ENCODE peak calls at places on chromosomes 12 and 14, in four cellular contexts. I is endodermal cell, K is ovary, J is neural crest cell. Q is an unnamed sample.

GRCh38 chr14:76768201-76768656 is 7.0 kb downstream of the VASH1 start:
- DNase-seq in I (peak), K (no peak), J (no peak), Q (peak)

GRCh38 chr14:21215130-21215878 is 53.9 kb downstream of the HNRNPC start:
- DNase-seq in I (no peak), K (no peak), J (no peak), Q (no peak)

GRCh38 chr12:113649256-113649830 is 177.7 kb upstream of the LHX5 start:
- DNase-seq in I (no peak), K (no peak), J (no peak), Q (no peak)

GRCh38 chr12:123571343-123571813 is 13.0 kb upstream of the TMED2 start:
- DNase-seq in I (peak), K (no peak), J (no peak), Q (peak)

GRCh38 chr12:42502671-42503070 is 86.9 kb downstream of the PRICKLE1 start:
- DNase-seq in I (no peak), K (no peak), J (no peak), Q (no peak)

GRCh38 chr12:20272171-20272570 is 96.2 kb upstream of the PDE3A start:
- DNase-seq in I (no peak), K (no peak), J (no peak), Q (no peak)

GRCh38 chr14:87233266-87233665 is 759.7 kb downstream of the GALC start:
- DNase-seq in I (peak), K (no peak), J (no peak), Q (no peak)

GRCh38 chr12:76276499-76277151 is 71.6 kb downstream of the BBS10 start:
- DNase-seq in I (peak), K (no peak), J (no peak), Q (no peak)

GRCh38 chr14:105283899-105284298 is 16.9 kb downstream of the BRF1 start:
- DNase-seq in I (no peak), K (no peak), J (no peak), Q (no peak)

GRCh38 chr14:101119830-101120571 is 216.5 kb upstream of the RTL1 start:
- DNase-seq in I (peak), K (no peak), J (no peak), Q (peak)

GRCh38 chr12:51926718-51927117 is 19.4 kb downstream of the ACVRL1 start:
- DNase-seq in I (peak), K (no peak), J (no peak), Q (no peak)

GRCh38 chr14:77025744-77026165 is 2.8 kb downstream of the IRF2BPL start:
- DNase-seq in I (peak), K (no peak), J (no peak), Q (no peak)

GRCh38 chr14:103404920-103405319 is 19.7 kb downstream of the MARK3 start:
- DNase-seq in I (no peak), K (no peak), J (no peak), Q (peak)

GRCh38 chr12:25829192-25829591 is 129.3 kb upstream of the RASSF8 start:
- DNase-seq in I (no peak), K (no peak), J (no peak), Q (no peak)

GRCh38 chr12:15556411-15556810 is 232.8 kb downstream of the EPS8 start:
- DNase-seq in I (no peak), K (no peak), J (no peak), Q (no peak)

GRCh38 chr12:69508091-69508490 is 37.9 kb downstream of the FRS2 start:
- DNase-seq in I (no peak), K (no peak), J (no peak), Q (no peak)

GRCh38 chr12:9673404-9674225 is 4.1 kb downstream of the CLEC2D start:
- DNase-seq in I (peak), K (peak), J (no peak), Q (peak)

GRCh38 chr14:104685998-104686610 is 3.3 kb upstream of the INF2 start:
- DNase-seq in I (no peak), K (no peak), J (no peak), Q (no peak)

GRCh38 chr12:87967871-87968270 is 61.3 kb downstream of the C12orf50 start:
- DNase-seq in I (no peak), K (no peak), J (no peak), Q (no peak)

GRCh38 chr12:112126000-112126431 is 656 bp downstream of the TRAFD1 start:
- DNase-seq in I (peak), K (no peak), J (no peak), Q (no peak)

DNA sequence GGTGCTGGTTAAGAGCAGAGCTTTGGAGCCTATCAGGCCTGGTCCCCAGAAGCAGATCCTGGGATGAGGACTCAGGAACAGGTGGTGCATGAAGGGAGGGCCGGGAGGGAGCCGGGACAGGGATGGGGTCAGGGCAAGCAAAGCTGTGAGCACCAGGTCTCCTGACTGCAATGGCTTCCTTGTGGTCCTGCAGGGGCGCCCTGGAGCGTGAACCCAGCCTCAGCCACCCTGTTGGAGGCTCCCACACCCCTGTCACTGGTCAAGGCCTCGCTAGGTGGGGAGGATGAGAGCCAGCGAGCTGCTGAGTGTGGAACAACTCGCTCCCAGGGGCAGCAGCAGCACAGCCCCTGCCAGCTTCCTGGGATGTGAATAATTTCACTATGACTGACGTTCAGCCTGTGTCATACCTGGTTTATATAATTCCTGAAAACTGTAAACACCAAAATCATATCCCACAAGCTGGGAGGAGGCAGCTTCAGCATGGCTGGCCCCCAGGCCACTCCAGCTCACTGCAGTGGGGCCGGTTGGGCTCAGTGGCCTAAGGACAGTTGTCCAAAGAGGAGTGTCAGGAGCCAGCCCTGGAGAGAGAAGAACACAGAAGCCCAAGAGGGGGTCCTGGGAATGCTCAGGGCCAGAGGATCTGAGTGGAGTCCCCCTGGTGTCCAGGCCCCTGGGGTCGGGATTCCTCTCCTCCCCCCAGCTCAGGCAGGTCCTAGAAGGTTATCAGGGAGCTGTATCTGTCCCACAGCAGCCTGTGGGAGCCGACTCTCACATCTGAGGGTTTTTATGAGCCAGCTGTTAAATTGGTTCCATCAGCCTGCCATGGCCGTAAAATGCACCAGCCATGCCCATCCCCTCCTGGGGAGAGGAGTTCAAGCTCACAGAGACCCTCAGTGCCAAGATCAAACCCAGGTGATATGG is 272.9 kb downstream of the ADGRD1 start:
- DNase-seq in I (peak), K (no peak), J (no peak), Q (no peak)
- TF ChIP-seq CTCF in I (peak), K (no peak), J (no peak), Q (no peak)

GRCh38 chr14:30708157-30708556 is 86.0 kb downstream of the SCFD1 start:
- DNase-seq in I (peak), K (no peak), J (no peak), Q (no peak)
- TF ChIP-seq CTCF in I (peak), K (no peak), J (no peak), Q (no peak)

DNA sequence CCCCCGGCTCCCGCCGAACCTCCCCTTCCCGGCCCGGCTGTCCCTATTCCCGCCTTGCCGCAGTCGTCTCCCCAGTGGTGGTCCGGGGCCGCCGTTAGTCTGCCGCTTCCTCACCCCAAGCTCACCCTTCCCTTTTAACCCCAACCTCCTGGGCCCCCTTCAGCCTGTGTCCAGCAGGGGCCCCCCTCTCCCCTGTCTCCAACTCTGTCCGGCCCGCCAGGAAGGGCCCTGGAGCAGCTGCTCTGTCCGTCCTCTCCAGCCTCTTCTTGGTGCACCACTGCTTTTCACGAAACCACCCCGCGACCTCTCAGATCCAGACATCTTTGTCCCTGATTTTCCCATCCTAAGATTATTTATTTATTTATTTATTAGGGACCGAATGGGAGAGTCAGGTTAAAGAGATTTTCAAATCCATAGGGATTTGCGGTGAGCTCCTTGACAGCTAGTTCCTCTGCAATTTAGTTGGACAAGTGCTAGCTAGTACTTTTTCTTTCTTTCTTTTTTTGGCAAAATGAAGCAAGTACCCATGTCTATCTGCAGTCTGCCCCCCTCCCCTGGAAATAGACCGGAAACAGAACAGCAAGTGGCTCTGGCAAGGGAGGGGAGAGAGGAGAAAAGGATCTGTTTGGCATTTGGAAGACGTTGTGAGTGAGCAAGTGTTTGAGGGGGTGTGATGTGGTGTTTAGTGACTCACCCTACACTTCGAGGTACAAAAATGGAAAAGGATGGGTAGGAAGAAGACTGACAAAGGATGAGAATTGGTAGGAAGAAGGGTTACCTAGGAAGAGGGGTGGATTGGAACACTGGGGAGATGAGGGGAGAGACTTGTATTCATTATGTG is 632 bp downstream of the UBR7 start:
- DNase-seq in I (peak), K (no peak), J (peak), Q (peak)
- TF ChIP-seq CTCF in I (peak), K (no peak), J (peak), Q (peak)

DNA sequence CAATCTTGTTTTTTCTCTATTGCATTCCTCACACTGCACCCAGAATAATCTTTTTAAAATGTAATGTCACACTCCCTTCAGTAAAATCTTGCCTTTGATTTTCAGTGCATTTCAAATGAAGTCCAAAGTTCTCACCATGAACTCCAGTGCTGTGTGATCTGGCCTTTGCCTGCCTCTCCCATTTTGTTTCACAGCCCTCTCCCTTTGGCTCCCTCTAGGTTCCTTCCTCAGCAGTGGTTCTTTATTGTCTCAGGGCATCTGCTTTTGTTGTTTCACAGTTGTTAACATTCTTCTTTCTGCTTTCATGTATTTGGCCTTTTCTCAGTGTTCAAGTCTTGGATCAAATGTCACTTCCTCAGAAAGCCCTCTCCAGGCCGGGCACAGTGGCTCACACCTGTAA is 84.5 kb upstream of the AMN1 start:
- DNase-seq in I (peak), K (no peak), J (no peak), Q (no peak)
- TF ChIP-seq CTCF in I (peak), K (no peak), J (peak), Q (no peak)

GRCh38 chr14:95452176-95452889 is 64.1 kb downstream of the SYNE3 start:
- DNase-seq in I (peak), K (no peak), J (no peak), Q (no peak)
- TF ChIP-seq CTCF in I (peak), K (no peak), J (peak), Q (no peak)